ENCODE peak calls at places on chromosomes 11 and 22, in four cellular contexts. One of them, this sample, is unnamed.

GRCh38 chr11:19679952-19680823 is 32.4 kb upstream of the NAV2 start:
- DNase-seq in neuronal stem cell: no peak
- DNase-seq in H1: peak; percentile 56
- DNase-seq in mesendoderm: peak; percentile 84
- DNase-seq in this sample: peak; percentile 84

GRCh38 chr11:73382747-73383146 is 6.5 kb downstream of the RELT start:
- DNase-seq in mesendoderm: no peak
- DNase-seq in neuronal stem cell: no peak
- DNase-seq in H1: no peak
- DNase-seq in this sample: no peak

GRCh38 chr11:72641900-72642814 is 32.1 kb downstream of the PDE2A start:
- DNase-seq in H1: peak; percentile 76
- DNase-seq in neuronal stem cell: no peak
- DNase-seq in mesendoderm: no peak
- DNase-seq in this sample: peak; percentile 51

GRCh38 chr11:79902493-79902892 is 461.7 kb upstream of the TENM4 start:
- DNase-seq in mesendoderm: peak; percentile 8
- DNase-seq in H1: no peak
- DNase-seq in neuronal stem cell: no peak
- DNase-seq in this sample: peak; percentile 1

GRCh38 chr11:65639623-65640482 is 2.0 kb downstream of the SIPA1 start:
- DNase-seq in H1: no peak
- DNase-seq in neuronal stem cell: no peak
- DNase-seq in mesendoderm: no peak
- DNase-seq in this sample: no peak

GRCh38 chr11:65290448-65291165 is 24.1 kb upstream of the CDC42EP2 start:
- DNase-seq in mesendoderm: no peak
- DNase-seq in neuronal stem cell: no peak
- DNase-seq in H1: no peak
- DNase-seq in this sample: peak; percentile 50

GRCh38 chr11:776459-777287 is 614 bp downstream of the GATD1 start:
- DNase-seq in mesendoderm: peak; percentile 66
- DNase-seq in H1: no peak
- DNase-seq in neuronal stem cell: no peak
- DNase-seq in this sample: peak; percentile 39

GRCh38 chr11:373716-374551 is 4.6 kb downstream of the B4GALNT4 start:
- DNase-seq in mesendoderm: no peak
- DNase-seq in H1: no peak
- DNase-seq in neuronal stem cell: no peak
- DNase-seq in this sample: no peak

GRCh38 chr11:66226111-66226510 is 42.3 kb upstream of the RAB1B start:
- DNase-seq in mesendoderm: no peak
- DNase-seq in neuronal stem cell: no peak
- DNase-seq in H1: no peak
- DNase-seq in this sample: no peak

GRCh38 chr11:114318361-114318760 is 22.2 kb downstream of the NNMT start:
- DNase-seq in H1: no peak
- DNase-seq in neuronal stem cell: no peak
- DNase-seq in mesendoderm: no peak
- DNase-seq in this sample: no peak

GRCh38 chr11:32297629-32298028 is 137.7 kb downstream of the WT1 start:
- DNase-seq in mesendoderm: no peak
- DNase-seq in H1: no peak
- DNase-seq in neuronal stem cell: no peak
- DNase-seq in this sample: no peak

GRCh38 chr11:68859123-68859522 is 17.4 kb upstream of the CPT1A start:
- DNase-seq in neuronal stem cell: no peak
- DNase-seq in H1: no peak
- DNase-seq in mesendoderm: no peak
- DNase-seq in this sample: peak; percentile 97

GRCh38 chr11:73145986-73146575 is 4.0 kb upstream of the FCHSD2 start:
- DNase-seq in mesendoderm: no peak
- DNase-seq in H1: no peak
- DNase-seq in neuronal stem cell: no peak
- DNase-seq in this sample: no peak

GRCh38 chr22:19821523-19822300 is 33.0 kb downstream of the GNB1L start:
- DNase-seq in neuronal stem cell: no peak
- DNase-seq in mesendoderm: no peak
- DNase-seq in H1: peak; percentile 47
- DNase-seq in this sample: no peak

GRCh38 chr11:82873919-82874333 is 26.3 kb downstream of the PRCP start:
- DNase-seq in neuronal stem cell: no peak
- DNase-seq in H1: no peak
- DNase-seq in mesendoderm: no peak
- DNase-seq in this sample: no peak

GRCh38 chr22:42905702-42906183 is 48.7 kb upstream of the ARFGAP3 start:
- DNase-seq in H1: no peak
- DNase-seq in mesendoderm: no peak
- DNase-seq in neuronal stem cell: no peak
- DNase-seq in this sample: no peak

GRCh38 chr22:43238526-43239006 is 51.6 kb upstream of the TTLL12 start:
- DNase-seq in neuronal stem cell: no peak
- DNase-seq in mesendoderm: no peak
- DNase-seq in H1: no peak
- DNase-seq in this sample: no peak

GRCh38 chr11:44766972-44767278 is 40.2 kb downstream of the TSPAN18 start:
- DNase-seq in mesendoderm: peak; percentile 67
- DNase-seq in neuronal stem cell: no peak
- DNase-seq in H1: peak; percentile 37
- DNase-seq in this sample: no peak

GRCh38 chr11:42315267-42315666 is 855.8 kb upstream of the LRRC4C start:
- DNase-seq in H1: no peak
- DNase-seq in neuronal stem cell: no peak
- DNase-seq in mesendoderm: no peak
- DNase-seq in this sample: no peak

GRCh38 chr11:96520939-96521338 is 131.1 kb downstream of the JRKL start:
- DNase-seq in H1: no peak
- DNase-seq in mesendoderm: no peak
- DNase-seq in neuronal stem cell: no peak
- DNase-seq in this sample: no peak

GRCh38 chr22:39800790-39801540 is 92.6 kb downstream of the ENTHD1 start:
- DNase-seq in neuronal stem cell: no peak
- DNase-seq in mesendoderm: peak; percentile 71
- DNase-seq in H1: no peak
- DNase-seq in this sample: no peak

GRCh38 chr11:44943696-44944095 is 7.0 kb downstream of the TP53I11 start:
- DNase-seq in mesendoderm: no peak
- DNase-seq in neuronal stem cell: no peak
- DNase-seq in H1: no peak
- DNase-seq in this sample: no peak

GRCh38 chr22:18970180-18970947 is 34.3 kb upstream of the PRODH start:
- DNase-seq in neuronal stem cell: peak; percentile 49
- DNase-seq in mesendoderm: peak; percentile 72
- DNase-seq in H1: peak; percentile 88
- DNase-seq in this sample: peak; percentile 21

GRCh38 chr22:40043086-40043485 is 48.3 kb downstream of the FAM83F start:
- DNase-seq in mesendoderm: no peak
- DNase-seq in H1: no peak
- DNase-seq in neuronal stem cell: no peak
- DNase-seq in this sample: peak; percentile 17

GRCh38 chr11:76626921-76627391 is 43.6 kb downstream of the LRRC32 start:
- DNase-seq in neuronal stem cell: no peak
- DNase-seq in mesendoderm: no peak
- DNase-seq in H1: no peak
- DNase-seq in this sample: no peak

GRCh38 chr11:14065692-14066091 is 103.2 kb downstream of the SPON1 start:
- DNase-seq in mesendoderm: no peak
- DNase-seq in H1: no peak
- DNase-seq in neuronal stem cell: no peak
- DNase-seq in this sample: no peak

GRCh38 chr22:35306350-35306967 is 6.8 kb downstream of the TOM1 start:
- DNase-seq in neuronal stem cell: peak; percentile 60
- DNase-seq in H1: no peak
- DNase-seq in mesendoderm: no peak
- DNase-seq in this sample: no peak

GRCh38 chr22:42389137-42389536 is 43.1 kb downstream of the NFAM1 start:
- DNase-seq in H1: no peak
- DNase-seq in mesendoderm: no peak
- DNase-seq in neuronal stem cell: no peak
- DNase-seq in this sample: no peak

GRCh38 chr11:65496304-65497140 is 2.3 kb upstream of the MALAT1 start:
- DNase-seq in mesendoderm: no peak
- DNase-seq in neuronal stem cell: no peak
- DNase-seq in H1: no peak
- DNase-seq in this sample: peak; percentile 7

GRCh38 chr11:126567419-126567818 is 211.9 kb downstream of the ST3GAL4 start:
- DNase-seq in H1: no peak
- DNase-seq in neuronal stem cell: no peak
- DNase-seq in mesendoderm: peak; percentile 32
- DNase-seq in this sample: no peak

GRCh38 chr11:91230647-91231046 is 994.0 kb upstream of the FAT3 start:
- DNase-seq in neuronal stem cell: no peak
- DNase-seq in mesendoderm: no peak
- DNase-seq in H1: no peak
- DNase-seq in this sample: no peak

GRCh38 chr11:117809236-117810055 is 12.4 kb upstream of the DSCAML1 start:
- DNase-seq in H1: peak; percentile 73
- DNase-seq in mesendoderm: peak; percentile 78
- DNase-seq in neuronal stem cell: peak; percentile 56
- DNase-seq in this sample: peak; percentile 68

GRCh38 chr11:134037093-134037908 is 31.6 kb upstream of the JAM3 start:
- DNase-seq in mesendoderm: peak; percentile 88
- DNase-seq in neuronal stem cell: no peak
- DNase-seq in H1: peak; percentile 83
- DNase-seq in this sample: peak; percentile 65

GRCh38 chr11:40293655-40294342 is 1165.7 kb downstream of the LRRC4C start:
- DNase-seq in H1: peak; percentile 84
- DNase-seq in neuronal stem cell: peak; percentile 87
- DNase-seq in mesendoderm: peak; percentile 97
- DNase-seq in this sample: peak; percentile 4

GRCh38 chr11:133047036-133047800 is 485.1 kb downstream of the OPCML start:
- DNase-seq in mesendoderm: no peak
- DNase-seq in H1: no peak
- DNase-seq in neuronal stem cell: no peak
- DNase-seq in this sample: no peak

GRCh38 chr11:67400942-67401494 is 640 bp downstream of the PPP1CA start:
- DNase-seq in mesendoderm: no peak
- DNase-seq in neuronal stem cell: no peak
- DNase-seq in H1: no peak
- DNase-seq in this sample: no peak
- H2BK120ac ChIP-seq in mesendoderm: no peak overlapping the region
- H2BK120ac ChIP-seq in neuronal stem cell: peak overlapping the region; percentile 91
- H2BK120ac ChIP-seq in H1: no peak overlapping the region
- H2BK120ac ChIP-seq in this sample: peak overlapping the region; percentile 85

GRCh38 chr22:24181996-24182560 is 791 bp downstream of the SUSD2 start:
- DNase-seq in neuronal stem cell: no peak
- DNase-seq in mesendoderm: no peak
- DNase-seq in H1: no peak
- DNase-seq in this sample: no peak
- H3K4me3 ChIP-seq in neuronal stem cell: no peak overlapping the region
- H3K4me3 ChIP-seq in mesendoderm: no peak overlapping the region
- H3K4me3 ChIP-seq in H1: no peak overlapping the region
- H3K4me3 ChIP-seq in this sample: no peak overlapping the region

GRCh38 chr11:130420478-130421198 is 7.8 kb downstream of the ADAMTS8 start:
- DNase-seq in mesendoderm: no peak
- DNase-seq in H1: no peak
- DNase-seq in neuronal stem cell: no peak
- DNase-seq in this sample: no peak
- H2BK5ac ChIP-seq in mesendoderm: no peak overlapping the region
- H2BK5ac ChIP-seq in H1: no peak overlapping the region
- H2BK5ac ChIP-seq in neuronal stem cell: no peak overlapping the region
- H2BK5ac ChIP-seq in this sample: no peak overlapping the region

GRCh38 chr11:101446238-101446637 is 137.6 kb downstream of the TRPC6 start:
- DNase-seq in H1: no peak
- DNase-seq in neuronal stem cell: no peak
- DNase-seq in mesendoderm: no peak
- DNase-seq in this sample: peak; percentile 60
- H2BK120ac ChIP-seq in H1: no peak overlapping the region
- H2BK120ac ChIP-seq in neuronal stem cell: no peak overlapping the region
- H2BK120ac ChIP-seq in mesendoderm: no peak overlapping the region
- H2BK120ac ChIP-seq in this sample: no peak overlapping the region

GRCh38 chr11:63761870-63762661 is 6.5 kb downstream of the ZFTA start:
- DNase-seq in neuronal stem cell: peak; percentile 55
- DNase-seq in H1: peak; percentile 87
- DNase-seq in mesendoderm: peak; percentile 95
- DNase-seq in this sample: no peak
- H3K4me3 ChIP-seq in neuronal stem cell: no peak overlapping the region
- H3K4me3 ChIP-seq in H1: peak overlapping the region; percentile 89
- H3K4me3 ChIP-seq in mesendoderm: peak overlapping the region; percentile 90
- H3K4me3 ChIP-seq in this sample: no peak overlapping the region

DNA sequence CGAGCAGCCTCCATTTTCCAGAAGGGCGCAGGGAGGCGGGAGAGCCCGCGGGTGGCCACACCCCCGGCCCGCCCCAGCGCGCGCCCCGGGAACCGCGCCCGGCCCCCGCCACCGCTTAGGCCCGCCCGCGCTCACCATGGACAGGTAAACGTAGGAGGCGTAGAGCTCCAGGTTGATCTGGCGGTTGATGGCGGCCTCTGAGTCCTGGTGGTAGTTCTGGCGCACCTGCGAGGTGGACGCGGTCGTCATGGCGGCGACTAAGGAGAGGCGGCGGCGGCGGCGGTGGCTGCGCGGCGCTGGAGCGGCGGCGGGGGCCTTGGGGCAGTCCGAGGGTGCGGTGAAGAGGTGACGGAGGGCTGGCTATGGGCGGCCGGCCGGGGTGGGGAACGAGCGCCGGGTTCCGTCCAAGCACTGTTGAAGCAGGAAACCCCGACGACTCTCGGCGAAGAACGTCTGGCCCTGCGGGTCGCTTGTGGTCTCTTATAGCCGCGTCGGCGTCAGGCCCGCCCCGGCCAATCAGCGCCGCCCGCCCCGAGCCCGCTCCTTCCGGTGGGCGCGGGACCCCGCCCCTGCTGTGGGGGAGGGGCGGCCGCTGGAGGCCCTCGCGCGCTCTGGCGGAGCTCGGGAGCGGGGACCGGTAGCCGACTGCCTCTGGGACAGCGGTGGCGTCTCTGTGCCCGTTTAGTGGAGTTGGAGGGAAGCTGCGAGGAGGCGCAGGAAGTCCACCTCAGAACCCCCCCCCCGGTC is at the start of gene FTH1:
- DNase-seq in H1: peak; percentile 90
- DNase-seq in neuronal stem cell: peak; percentile 89
- DNase-seq in mesendoderm: peak; percentile 93
- DNase-seq in this sample: peak; percentile 89
- H2BK5ac ChIP-seq in H1: peak within 1 kb of the TSS; percentile 96
- H2BK5ac ChIP-seq in neuronal stem cell: peak within 1 kb of the TSS; percentile 93
- H2BK5ac ChIP-seq in mesendoderm: peak within 1 kb of the TSS; percentile 89
- H2BK5ac ChIP-seq in this sample: peak within 1 kb of the TSS; percentile 95

GRCh38 chr11:103433976-103434375 is 324.8 kb downstream of the DYNC2H1 start:
- DNase-seq in H1: no peak
- DNase-seq in mesendoderm: no peak
- DNase-seq in neuronal stem cell: no peak
- DNase-seq in this sample: no peak
- H2BK120ac ChIP-seq in H1: no peak overlapping the region
- H2BK120ac ChIP-seq in mesendoderm: no peak overlapping the region
- H2BK120ac ChIP-seq in neuronal stem cell: no peak overlapping the region
- H2BK120ac ChIP-seq in this sample: no peak overlapping the region